ENCODE peak calls at places on chromosomes 4 and X, in six cellular contexts. U is IMR-90, A is trophoblast cell, Y is heart left ventricle, V is cardiac muscle cell, Z is lower lobe of right lung. W is an unnamed sample.

GRCh38 chr4:98546910-98547544 is 111.4 kb downstream of the TSPAN5 start:
- DNase-seq in U (peak; percentile 54), A (no peak), Y (no peak), V (peak; percentile 86), Z (no peak), W (no peak)

GRCh38 chr4:83644677-83645639 is 109.0 kb downstream of the GPAT3 start:
- DNase-seq in U (peak; percentile 65), A (peak; percentile 78), Y (peak; percentile 21), V (peak; percentile 82), Z (no peak), W (no peak)

GRCh38 chrX:19332983-19333382 is 10.7 kb upstream of the PDHA1 start:
- DNase-seq in U (peak; percentile 3), A (no peak), Y (peak; percentile 22), V (peak; percentile 50), Z (no peak), W (no peak)

GRCh38 chrX:35380808-35381700 is 417.1 kb upstream of the MAGEB16 start:
- DNase-seq in U (peak; percentile 20), A (peak; percentile 67), Y (no peak), V (peak; percentile 26), Z (no peak), W (no peak)

GRCh38 chr4:94516067-94516466 is 64.3 kb downstream of the PDLIM5 start:
- DNase-seq in U (peak; percentile 95), A (peak; percentile 59), Y (no peak), V (peak; percentile 46), Z (no peak), W (no peak)

GRCh38 chr4:9988349-9988748 is 32.9 kb downstream of the SLC2A9 start:
- DNase-seq in U (no peak), A (no peak), Y (no peak), V (no peak), Z (no peak), W (no peak)

GRCh38 chr4:74682567-74683359 is 111.6 kb downstream of the BTC start:
- DNase-seq in U (peak; percentile 95), A (peak; percentile 72), Y (no peak), V (peak; percentile 95), Z (no peak), W (peak; percentile 70)

GRCh38 chrX:35622021-35622420 is 176.1 kb upstream of the MAGEB16 start:
- DNase-seq in U (no peak), A (peak; percentile 34), Y (no peak), V (no peak), Z (no peak), W (no peak)

GRCh38 chr4:47471064-47471463 is 7.6 kb upstream of the COMMD8 start:
- DNase-seq in U (no peak), A (no peak), Y (no peak), V (no peak), Z (no peak), W (no peak)

GRCh38 chr4:138308421-138308820 is 66.3 kb upstream of the SLC7A11 start:
- DNase-seq in U (peak; percentile 76), A (peak; percentile 73), Y (no peak), V (no peak), Z (no peak), W (peak; percentile 87)

GRCh38 chrX:10106801-10107200 is 50.0 kb upstream of the CLCN4 start:
- DNase-seq in U (no peak), A (no peak), Y (no peak), V (no peak), Z (no peak), W (no peak)

GRCh38 chr4:137200322-137200721 is 332.0 kb downstream of the PCDH18 start:
- DNase-seq in U (no peak), A (no peak), Y (no peak), V (peak; percentile 2), Z (no peak), W (no peak)

GRCh38 chr4:48031802-48032525 is 15.4 kb downstream of the NIPAL1 start:
- DNase-seq in U (peak; percentile 29), A (no peak), Y (peak; percentile 30), V (peak; percentile 87), Z (no peak), W (no peak)

GRCh38 chr4:8538703-8539567 is 41.3 kb upstream of the GPR78 start:
- DNase-seq in U (peak; percentile 75), A (peak; percentile 97), Y (no peak), V (peak; percentile 18), Z (no peak), W (peak; percentile 86)

GRCh38 chrX:19810809-19811208 is 76.6 kb downstream of the SH3KBP1 start:
- DNase-seq in U (peak; percentile 48), A (peak; percentile 14), Y (no peak), V (peak; percentile 64), Z (no peak), W (no peak)

GRCh38 chr4:84490663-84491062 is 8.4 kb downstream of the NKX6-1 start:
- DNase-seq in U (no peak), A (no peak), Y (no peak), V (no peak), Z (no peak), W (no peak)

GRCh38 chr4:173522874-173523395 is 7.1 kb downstream of the HAND2 start:
- DNase-seq in U (no peak), A (no peak), Y (no peak), V (peak; percentile 61), Z (no peak), W (no peak)

GRCh38 chrX:29530520-29530919 is 684.8 kb upstream of the MAGEB2 start:
- DNase-seq in U (peak; percentile 59), A (peak; percentile 11), Y (no peak), V (peak; percentile 72), Z (no peak), W (no peak)

GRCh38 chr4:111475001-111475400 is 670.3 kb upstream of the FAM241A start:
- DNase-seq in U (peak; percentile 39), A (peak; percentile 67), Y (peak; percentile 12), V (peak; percentile 49), Z (no peak), W (no peak)

GRCh38 chrX:70096052-70096451 is 33.8 kb downstream of the OTUD6A start:
- DNase-seq in U (peak; percentile 25), A (no peak), Y (no peak), V (peak; percentile 46), Z (no peak), W (no peak)

GRCh38 chr4:2787230-2788100 is 5.4 kb upstream of the SH3BP2 start:
- DNase-seq in U (no peak), A (peak; percentile 37), Y (peak; percentile 58), V (no peak), Z (peak; percentile 64), W (no peak)

GRCh38 chrX:48278958-48279357 is 23.8 kb downstream of the SSX1 start:
- DNase-seq in U (no peak), A (peak; percentile 6), Y (peak; percentile 6), V (peak; percentile 3), Z (no peak), W (no peak)

GRCh38 chr4:120977435-120977997 is 55.0 kb upstream of the PRDM5 start:
- DNase-seq in U (peak; percentile 70), A (peak; percentile 74), Y (no peak), V (peak; percentile 73), Z (no peak), W (no peak)

GRCh38 chr4:145041378-145041777 is 56.6 kb downstream of the ANAPC10 start:
- DNase-seq in U (no peak), A (no peak), Y (no peak), V (peak; percentile 14), Z (no peak), W (no peak)

GRCh38 chrX:17792842-17793241 is 55.5 kb downstream of the SCML1 start:
- DNase-seq in U (no peak), A (no peak), Y (no peak), V (no peak), Z (no peak), W (no peak)

GRCh38 chr4:141346144-141346543 is 125.4 kb downstream of the ZNF330 start:
- DNase-seq in U (peak; percentile 74), A (peak; percentile 56), Y (peak; percentile 36), V (peak; percentile 78), Z (no peak), W (no peak)

GRCh38 chr4:3263053-3263958 is 14.3 kb downstream of the MSANTD1 start:
- DNase-seq in U (no peak), A (no peak), Y (peak; percentile 4), V (no peak), Z (no peak), W (no peak)

GRCh38 chr4:54233697-54234496 is 4.8 kb downstream of the PDGFRA start:
- DNase-seq in U (peak; percentile 82), A (peak; percentile 95), Y (peak; percentile 77), V (peak; percentile 88), Z (peak; percentile 87), W (no peak)

GRCh38 chr4:54232151-54232688 is 3.1 kb downstream of the PDGFRA start:
- DNase-seq in U (no peak), A (no peak), Y (no peak), V (peak; percentile 21), Z (no peak), W (peak; percentile 44)

GRCh38 chr4:54233128-54233696 is 4.1 kb downstream of the PDGFRA start:
- DNase-seq in U (peak; percentile 85), A (peak; percentile 96), Y (peak; percentile 85), V (peak; percentile 84), Z (peak; percentile 87), W (peak; percentile 80)

GRCh38 chr4:54231419-54232150 is 2.5 kb downstream of the PDGFRA start:
- DNase-seq in U (peak; percentile 66), A (no peak), Y (peak; percentile 70), V (peak; percentile 78), Z (no peak), W (peak; percentile 59)

GRCh38 chr4:54234497-54235205 is 5.6 kb downstream of the PDGFRA start:
- DNase-seq in U (no peak), A (no peak), Y (no peak), V (no peak), Z (no peak), W (no peak)
- H3K4me3 ChIP-seq in U (peak overlapping the region; percentile 89), A (no peak overlapping the region), Y (peak overlapping the region; percentile 36), V (peak overlapping the region; percentile 64), Z (peak overlapping the region; percentile 59), W (no peak overlapping the region)

GRCh38 chrX:151973262-151973661 is 1.2 kb downstream of the GABRE start:
- DNase-seq in U (no peak), A (no peak), Y (no peak), V (no peak), Z (no peak), W (no peak)
- H3K4me3 ChIP-seq in U (peak overlapping the region; percentile 19), A (no peak overlapping the region), Y (no peak overlapping the region), V (no peak overlapping the region), Z (peak overlapping the region; percentile 54), W (peak overlapping the region; percentile 69)

GRCh38 chr4:186593587-186593973 is 38.2 kb upstream of the MTNR1A start:
- DNase-seq in U (no peak), A (no peak), Y (no peak), V (no peak), Z (no peak), W (no peak)
- H3K4me3 ChIP-seq in U (no peak overlapping the region), A (no peak overlapping the region), Y (no peak overlapping the region), V (no peak overlapping the region), Z (no peak overlapping the region), W (no peak overlapping the region)

GRCh38 chrX:429266-429825 is 42.6 kb upstream of the PPP2R3B start:
- DNase-seq in U (no peak), A (no peak), Y (no peak), V (no peak), Z (peak; percentile 24), W (no peak)

GRCh38 chrX:431032-431431 is 44.3 kb upstream of the PPP2R3B start:
- DNase-seq in U (no peak), A (no peak), Y (no peak), V (no peak), Z (peak; percentile 24), W (no peak)

GRCh38 chrX:426881-427280 is 40.2 kb upstream of the PPP2R3B start:
- DNase-seq in U (no peak), A (peak; percentile 17), Y (no peak), V (no peak), Z (peak; percentile 6), W (no peak)

GRCh38 chrX:425056-425455 is 38.3 kb upstream of the PPP2R3B start:
- DNase-seq in U (no peak), A (no peak), Y (no peak), V (no peak), Z (peak; percentile 39), W (no peak)

GRCh38 chrX:427812-428725 is 41.4 kb upstream of the PPP2R3B start:
- DNase-seq in U (no peak), A (no peak), Y (no peak), V (no peak), Z (peak; percentile 41), W (no peak)
- H3K4me3 ChIP-seq in U (peak overlapping the region; percentile 13), A (no peak overlapping the region), Y (no peak overlapping the region), V (peak overlapping the region; percentile 33), Z (no peak overlapping the region), W (no peak overlapping the region)

W was measured in RWPE2.